ENCODE peak calls at places on chromosomes 5 and 9, in ten cellular contexts. H is IMR-90, R is tibial nerve, Y is transverse colon, A is uterus, D is K562, F is ovary, L is A549, Q is adrenal gland, W is spleen. S is an unnamed sample.
A peak's percentile ranks its signal among the peaks of the same experiment; 100 is the strongest.

GRCh38 chr5:981466-981865 is 27.1 kb upstream of the NKD2 start:
- DNase-seq in H (no peak), R (no peak), Y (no peak), A (no peak), D (no peak), F (no peak), L (no peak), Q (no peak), W (no peak), S (peak; percentile 4)

GRCh38 chr9:115115117-115115880 is 2.7 kb downstream of the TNC start:
- DNase-seq in H (peak; percentile 44), R (no peak), Y (no peak), A (no peak), D (no peak), F (no peak), L (no peak), Q (no peak), W (no peak), S (no peak)

GRCh38 chr9:14423816-14424261 is 109.9 kb upstream of the NFIB start:
- DNase-seq in H (peak; percentile 77), R (no peak), Y (no peak), A (no peak), D (no peak), F (no peak), L (no peak), Q (no peak), W (no peak), S (no peak)

GRCh38 chr9:85007753-85008152 is 338.2 kb downstream of the NTRK2 start:
- DNase-seq in H (no peak), R (no peak), Y (no peak), A (no peak), D (no peak), F (no peak), L (no peak), Q (no peak), W (no peak), S (no peak)

GRCh38 chr9:38253200-38253599 is 139.3 kb upstream of the ALDH1B1 start:
- DNase-seq in H (no peak), R (no peak), Y (no peak), A (no peak), D (no peak), F (no peak), L (no peak), Q (no peak), W (no peak), S (no peak)

GRCh38 chr5:163565931-163566608 is 60.7 kb downstream of the MAT2B start:
- DNase-seq in H (peak; percentile 36), R (no peak), Y (peak; percentile 15), A (no peak), D (no peak), F (no peak), L (peak; percentile 6), Q (peak; percentile 51), W (peak; percentile 79), S (peak; percentile 7)

GRCh38 chr9:35954942-35955546 is 2.9 kb downstream of the OR2S2 start:
- DNase-seq in H (peak; percentile 90), R (peak; percentile 71), Y (peak; percentile 68), A (peak; percentile 65), D (peak; percentile 41), F (peak; percentile 25), L (peak; percentile 81), Q (peak; percentile 85), W (no peak), S (peak; percentile 25)

GRCh38 chr9:129237195-129237611 is 59.1 kb upstream of the IER5L start:
- DNase-seq in H (peak; percentile 65), R (no peak), Y (no peak), A (peak; percentile 73), D (peak; percentile 54), F (peak; percentile 60), L (peak; percentile 37), Q (peak; percentile 67), W (peak; percentile 62), S (no peak)

GRCh38 chr5:167759411-167759821 is 532.0 kb upstream of the WWC1 start:
- DNase-seq in H (peak; percentile 61), R (no peak), Y (no peak), A (no peak), D (no peak), F (no peak), L (peak; percentile 67), Q (no peak), W (no peak), S (no peak)

GRCh38 chr5:147857302-147858129 is 21.0 kb upstream of the SCGB3A2 start:
- DNase-seq in H (peak; percentile 56), R (peak; percentile 93), Y (peak; percentile 69), A (peak; percentile 19), D (peak; percentile 66), F (peak; percentile 11), L (peak; percentile 48), Q (peak; percentile 80), W (no peak), S (no peak)

GRCh38 chr9:3323714-3324113 is 202.1 kb downstream of the RFX3 start:
- DNase-seq in H (no peak), R (no peak), Y (no peak), A (no peak), D (no peak), F (no peak), L (no peak), Q (no peak), W (no peak), S (no peak)

GRCh38 chr9:3321186-3321585 is 204.6 kb downstream of the RFX3 start:
- DNase-seq in H (no peak), R (no peak), Y (no peak), A (peak; percentile 18), D (no peak), F (no peak), L (no peak), Q (no peak), W (no peak), S (no peak)
- TF ChIP-seq POLR2A in H (no peak), R (no peak), Y (no peak), A (no peak), D (no peak), F (no peak), L (no peak), Q (no peak), W (no peak), S (no peak)

GRCh38 chr5:150778517-150779396 is at the start of gene SMIM3:
- DNase-seq in H (peak; percentile 63), R (peak; percentile 67), Y (peak; percentile 86), A (peak; percentile 80), D (peak; percentile 82), F (peak; percentile 85), L (peak; percentile 55), Q (peak; percentile 90), W (peak; percentile 94), S (no peak)
- TF ChIP-seq POLR2A in H (peak; percentile 45), R (peak; percentile 54), Y (peak; percentile 80), A (no peak), D (peak; percentile 67), F (peak; percentile 69), L (peak; percentile 33), Q (peak; percentile 51), W (no peak), S (no peak)

DNA sequence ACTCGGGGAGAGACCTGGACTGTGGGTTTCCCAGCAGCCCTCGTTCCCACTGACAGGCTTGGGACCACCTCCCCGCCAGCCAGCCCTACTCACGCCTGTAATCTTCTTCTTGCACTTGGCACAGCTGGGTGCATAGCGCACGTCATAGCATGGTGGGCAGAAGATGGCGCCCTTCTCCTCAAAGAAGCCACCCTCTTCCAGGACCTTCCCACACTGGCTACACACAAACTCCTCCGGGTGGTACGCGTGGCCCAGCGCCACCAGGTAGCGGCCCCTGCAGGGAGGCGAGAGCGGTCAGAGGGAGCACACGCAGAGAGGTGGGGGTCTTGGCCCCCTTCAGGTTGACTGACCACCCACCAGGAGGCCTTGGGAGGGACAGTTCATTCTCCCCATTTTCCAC is 9.4 kb downstream of the PDLIM7 start:
- DNase-seq in H (no peak), R (no peak), Y (no peak), A (no peak), D (no peak), F (no peak), L (no peak), Q (no peak), W (no peak), S (no peak)
- TF ChIP-seq POLR2A in H (no peak), R (no peak), Y (no peak), A (no peak), D (no peak), F (no peak), L (no peak), Q (no peak), W (no peak), S (no peak)

DNA sequence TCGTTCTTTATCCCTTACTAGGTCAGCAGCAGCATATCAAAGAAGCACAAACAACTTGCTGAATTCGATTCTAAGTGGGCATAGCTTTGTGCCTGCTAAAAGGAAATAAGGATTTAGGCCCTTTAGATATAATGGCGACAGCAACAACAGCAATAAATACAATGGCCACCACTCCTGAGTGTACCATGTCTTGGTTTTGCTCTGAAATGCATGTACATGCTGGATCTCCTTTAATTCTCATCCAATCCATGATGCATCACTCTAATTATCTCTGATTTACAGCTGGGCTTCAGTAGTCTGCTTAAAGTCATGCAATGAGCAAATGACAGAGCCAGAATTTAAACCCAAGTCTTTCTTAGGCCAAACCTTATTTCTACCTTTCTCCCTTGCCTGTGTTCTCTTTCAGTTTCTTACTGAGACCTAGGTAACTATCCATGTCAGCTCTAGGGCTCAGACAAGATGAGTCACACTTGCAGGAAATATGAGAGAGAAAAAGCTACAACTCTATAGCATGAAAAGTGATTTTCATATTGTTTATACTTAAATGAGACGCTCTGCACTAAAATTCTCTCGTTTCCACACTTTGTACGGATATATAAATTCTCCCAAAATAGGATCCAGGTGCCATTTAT is 111.8 kb downstream of the HMHB1 start:
- DNase-seq in H (peak; percentile 66), R (no peak), Y (no peak), A (no peak), D (no peak), F (no peak), L (peak; percentile 43), Q (no peak), W (no peak), S (no peak)
- TF ChIP-seq POLR2A in H (no peak), R (no peak), Y (no peak), A (no peak), D (no peak), F (no peak), L (no peak), Q (no peak), W (no peak), S (no peak)

GRCh38 chr9:93648181-93648580 is 71.8 kb downstream of the PHF2 start:
- DNase-seq in H (no peak), R (no peak), Y (peak; percentile 0), A (no peak), D (no peak), F (no peak), L (no peak), Q (peak; percentile 36), W (no peak), S (no peak)

GRCh38 chr9:93646640-93647178 is 70.3 kb downstream of the PHF2 start:
- DNase-seq in H (no peak), R (no peak), Y (peak; percentile 2), A (no peak), D (no peak), F (peak; percentile 2), L (no peak), Q (peak; percentile 40), W (peak; percentile 56), S (no peak)

GRCh38 chr9:93649610-93650261 is 73.4 kb downstream of the PHF2 start:
- DNase-seq in H (peak; percentile 19), R (no peak), Y (peak; percentile 3), A (no peak), D (no peak), F (peak; percentile 3), L (no peak), Q (peak; percentile 35), W (no peak), S (no peak)

GRCh38 chr9:93650448-93650847 is 74.1 kb downstream of the PHF2 start:
- DNase-seq in H (no peak), R (no peak), Y (peak; percentile 6), A (peak; percentile 15), D (no peak), F (peak; percentile 3), L (no peak), Q (peak; percentile 40), W (peak; percentile 74), S (no peak)

GRCh38 chr9:93648836-93649235 is 72.5 kb downstream of the PHF2 start:
- DNase-seq in H (no peak), R (no peak), Y (peak; percentile 4), A (no peak), D (no peak), F (no peak), L (no peak), Q (peak; percentile 36), W (peak; percentile 45), S (no peak)
- TF ChIP-seq POLR2A in H (no peak), R (no peak), Y (no peak), A (no peak), D (no peak), F (no peak), L (no peak), Q (no peak), W (no peak), S (no peak)

S was measured in GM12892.